ENCODE peak calls at places on chromosomes 4 and X, in seven cellular contexts. J is choroid plexus epithelial cell, G is foreskin fibroblast, X is OCI-LY7, R is uterus, K is adrenal gland, D is fibroblast of the aortic adventitia. B is an unnamed sample.

GRCh38 chr4:160848901-160849735 is 1314.7 kb downstream of the FSTL5 start:
- DNase-seq in J (peak), G (no peak), X (no peak), R (no peak), K (no peak), D (no peak), B (no peak)

GRCh38 chr4:104989363-104989762 is 157.3 kb upstream of the TET2 start:
- DNase-seq in J (peak), G (no peak), X (no peak), R (peak), K (no peak), D (peak), B (no peak)

GRCh38 chrX:72121381-72121780 is 10.3 kb downstream of the RTL5 start:
- DNase-seq in J (peak), G (peak), X (no peak), R (peak), K (peak), D (peak), B (no peak)

GRCh38 chr4:84855774-84856173 is 110.7 kb downstream of the WDFY3 start:
- DNase-seq in J (no peak), G (no peak), X (no peak), R (no peak), K (no peak), D (no peak), B (peak)

GRCh38 chrX:86946569-86946968 is 571.0 kb upstream of the KLHL4 start:
- DNase-seq in J (peak), G (no peak), X (peak), R (no peak), K (peak), D (peak), B (no peak)

GRCh38 chr4:6107886-6108285 is 89.7 kb upstream of the C4orf50 start:
- DNase-seq in J (no peak), G (no peak), X (no peak), R (no peak), K (no peak), D (no peak), B (no peak)

GRCh38 chr4:3410401-3411135 is 31.2 kb upstream of the HGFAC start:
- DNase-seq in J (no peak), G (no peak), X (no peak), R (no peak), K (peak), D (no peak), B (peak)

GRCh38 chrX:39869846-39870601 is 227.7 kb downstream of the BCOR start:
- DNase-seq in J (peak), G (peak), X (no peak), R (no peak), K (no peak), D (peak), B (no peak)

GRCh38 chr4:41072021-41072777 is 142.1 kb downstream of the APBB2 start:
- DNase-seq in J (no peak), G (no peak), X (no peak), R (no peak), K (no peak), D (no peak), B (peak)

GRCh38 chrX:76253432-76253831 is 80.6 kb downstream of the PBDC1 start:
- DNase-seq in J (peak), G (peak), X (peak), R (peak), K (peak), D (peak), B (peak)

GRCh38 chr4:85391011-85391410 is 83.9 kb upstream of the ARHGAP24 start:
- DNase-seq in J (no peak), G (no peak), X (no peak), R (no peak), K (no peak), D (no peak), B (no peak)

DNA sequence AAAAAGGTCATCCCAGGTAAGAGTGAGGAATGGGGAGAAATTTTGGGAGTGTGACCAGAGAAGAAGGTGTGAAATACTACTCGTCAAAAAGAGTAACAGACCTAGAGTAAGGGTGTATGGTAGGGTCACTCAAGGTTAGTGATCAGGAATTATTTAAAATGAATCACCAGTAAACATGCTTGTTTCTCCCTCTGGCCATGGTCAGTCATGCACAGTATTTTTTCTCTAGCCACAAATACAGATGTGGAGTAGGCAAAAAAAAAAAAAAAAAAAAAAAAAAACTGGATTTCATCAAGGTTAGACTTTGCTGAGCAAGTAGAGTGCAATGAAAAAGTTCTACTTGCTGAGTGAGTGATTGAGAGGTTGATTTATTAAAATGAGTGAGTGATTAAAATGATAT is 34.2 kb upstream of the SLIT2 start:
- DNase-seq in J (no peak), G (no peak), X (no peak), R (no peak), K (no peak), D (no peak), B (no peak)
- TF ChIP-seq CTCF in J (no peak), G (no peak), X (no peak), R (no peak), K (no peak), D (no peak), B (no peak)

GRCh38 chr4:10875144-10875799 is 190.7 kb upstream of the CLNK start:
- DNase-seq in J (no peak), G (no peak), X (no peak), R (no peak), K (no peak), D (no peak), B (no peak)

GRCh38 chr4:10879411-10880110 is 195.0 kb upstream of the CLNK start:
- DNase-seq in J (peak), G (peak), X (no peak), R (no peak), K (no peak), D (peak), B (no peak)

GRCh38 chr4:10872833-10873517 is 188.4 kb upstream of the CLNK start:
- DNase-seq in J (no peak), G (no peak), X (no peak), R (no peak), K (no peak), D (peak), B (no peak)

GRCh38 chr4:10873809-10874208 is 189.2 kb upstream of the CLNK start:
- DNase-seq in J (no peak), G (no peak), X (no peak), R (no peak), K (no peak), D (no peak), B (no peak)

DNA sequence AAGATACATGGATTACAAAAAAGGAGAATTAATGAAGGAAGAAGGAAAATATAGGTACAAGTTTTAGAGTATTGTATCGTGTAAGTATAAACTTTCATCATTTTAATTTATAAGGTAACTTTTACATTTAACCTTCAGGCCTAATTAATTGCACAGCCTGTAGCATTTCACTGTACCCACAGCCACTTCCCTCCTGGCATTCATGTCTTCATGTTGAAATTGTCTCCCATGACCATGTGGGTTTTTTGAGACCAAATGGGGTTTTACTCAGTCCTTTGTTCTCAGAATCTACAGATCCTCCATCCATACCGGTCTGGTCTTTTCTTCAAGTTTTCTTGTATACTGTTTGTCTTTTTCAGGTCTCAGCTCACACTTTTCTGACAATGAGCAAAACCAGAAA is 194.3 kb upstream of the CLNK start:
- DNase-seq in J (no peak), G (no peak), X (no peak), R (no peak), K (no peak), D (no peak), B (no peak)
- TF ChIP-seq CTCF in J (no peak), G (no peak), X (no peak), R (no peak), K (no peak), D (no peak), B (no peak)

DNA sequence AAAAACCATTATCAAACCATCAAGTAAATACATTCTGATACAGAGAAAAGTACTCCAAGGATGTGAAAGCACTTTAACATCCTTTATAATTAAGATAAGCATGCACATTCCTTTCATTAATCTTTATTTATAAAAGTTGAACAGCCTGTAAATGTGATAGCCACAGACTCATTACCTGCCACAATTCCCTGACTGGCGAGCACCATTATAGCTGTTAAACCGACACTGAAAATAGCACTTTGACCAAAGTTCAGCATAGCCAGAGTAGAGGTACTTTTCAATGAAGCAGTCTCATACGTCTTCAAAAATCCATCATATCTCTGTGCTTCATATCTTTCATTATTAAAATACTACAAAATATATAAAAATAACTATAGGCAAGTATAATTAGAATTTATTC is 84.7 kb downstream of the ABCB7 start:
- DNase-seq in J (no peak), G (no peak), X (no peak), R (no peak), K (no peak), D (no peak), B (no peak)
- TF ChIP-seq CTCF in J (no peak), G (no peak), X (no peak), R (no peak), K (no peak), D (no peak), B (no peak)

GRCh38 chrX:131626681-131627296 is 82.9 kb downstream of the OR13H1 start:
- DNase-seq in J (peak), G (no peak), X (no peak), R (no peak), K (no peak), D (peak), B (no peak)
- TF ChIP-seq CTCF in J (no peak), G (peak), X (no peak), R (no peak), K (no peak), D (peak), B (no peak)

DNA sequence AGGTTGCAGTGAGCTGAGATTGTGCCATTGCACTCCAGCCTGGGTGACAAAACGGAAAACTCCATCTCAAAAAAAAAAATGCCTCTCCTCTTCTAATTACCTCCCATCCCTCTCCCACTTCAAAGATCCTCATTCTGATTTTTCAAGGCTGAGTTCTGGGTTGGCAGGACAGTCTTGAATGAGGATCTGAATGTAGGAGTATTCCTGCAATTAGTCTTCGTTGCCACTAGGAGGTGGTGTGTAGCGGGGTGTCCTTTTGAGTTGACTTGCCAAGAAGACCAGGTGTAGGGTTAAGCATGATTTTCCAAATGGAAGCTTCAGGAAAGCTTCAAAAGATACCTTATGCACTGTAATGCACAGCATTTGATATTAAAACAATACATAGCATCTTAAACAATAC is 169.9 kb downstream of the ASMT start:
- DNase-seq in J (no peak), G (no peak), X (no peak), R (no peak), K (no peak), D (no peak), B (no peak)
- TF ChIP-seq CTCF in J (no peak), G (no peak), X (peak), R (no peak), K (no peak), D (no peak), B (peak)

DNA sequence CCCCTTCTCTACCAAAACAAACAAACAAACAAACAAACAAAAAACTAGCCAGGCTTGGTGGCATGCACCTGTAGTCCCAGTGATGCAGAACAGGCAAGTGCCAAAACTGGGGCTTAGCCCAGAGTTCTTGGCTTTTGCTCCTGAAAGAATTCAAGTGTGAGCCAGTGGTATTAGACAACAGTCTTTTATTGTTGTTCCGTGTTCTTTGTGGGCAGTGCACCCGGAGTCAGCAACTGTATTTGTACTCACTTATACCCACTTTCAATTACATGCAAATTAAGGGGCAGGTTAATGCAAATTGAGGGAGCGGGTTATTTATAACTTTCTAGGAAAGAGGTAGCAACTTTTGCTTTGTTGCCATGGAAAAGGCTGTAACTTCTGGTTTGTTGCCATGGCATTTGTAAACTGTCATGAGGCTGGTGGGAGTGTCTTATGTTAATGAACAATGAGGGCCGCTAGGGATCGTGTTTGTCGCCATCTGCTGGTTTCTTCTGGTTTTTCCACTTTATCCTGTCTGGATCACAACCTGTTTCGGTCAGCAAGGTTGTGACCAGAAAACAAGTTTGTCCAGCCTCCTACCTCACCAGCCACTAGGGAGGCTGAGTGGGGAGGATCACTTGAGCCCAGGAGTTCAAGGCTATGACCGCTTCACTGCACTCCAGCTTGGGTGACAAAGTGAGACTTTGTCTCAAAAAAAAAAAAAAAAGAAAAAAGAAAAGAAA is 88.8 kb upstream of the ESX1 start:
- DNase-seq in J (peak), G (peak), X (peak), R (peak), K (peak), D (peak), B (peak)
- TF ChIP-seq CTCF in J (peak), G (peak), X (peak), R (peak), K (peak), D (peak), B (peak)

GRCh38 chrX:21382715-21383114 is 8.5 kb downstream of the CNKSR2 start:
- DNase-seq in J (peak), G (no peak), X (no peak), R (no peak), K (no peak), D (peak), B (no peak)
- TF ChIP-seq CTCF in J (peak), G (no peak), X (peak), R (no peak), K (peak), D (peak), B (peak)

DNA sequence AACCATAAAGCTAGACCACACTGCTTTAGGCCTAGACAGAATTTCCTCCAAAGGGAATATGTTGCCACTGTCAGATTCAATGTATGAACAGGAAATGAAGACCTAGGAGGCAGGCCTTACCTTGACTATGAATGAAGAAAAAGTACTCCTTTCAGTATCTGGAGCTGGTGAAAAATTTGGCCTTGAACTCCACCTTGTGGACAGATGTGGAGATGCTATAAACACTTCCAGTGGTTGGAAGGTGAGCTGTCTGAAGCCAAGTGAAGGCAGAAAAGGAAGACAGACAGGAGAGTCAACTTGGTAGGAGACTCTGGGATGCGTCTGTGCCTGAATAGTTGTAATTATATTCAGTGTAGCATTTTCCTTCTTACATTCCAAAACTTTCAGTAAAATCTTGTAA is 17.2 kb downstream of the SPIN3 start:
- DNase-seq in J (peak), G (no peak), X (peak), R (peak), K (peak), D (peak), B (no peak)
- TF ChIP-seq CTCF in J (peak), G (peak), X (peak), R (peak), K (peak), D (peak), B (peak)

DNA sequence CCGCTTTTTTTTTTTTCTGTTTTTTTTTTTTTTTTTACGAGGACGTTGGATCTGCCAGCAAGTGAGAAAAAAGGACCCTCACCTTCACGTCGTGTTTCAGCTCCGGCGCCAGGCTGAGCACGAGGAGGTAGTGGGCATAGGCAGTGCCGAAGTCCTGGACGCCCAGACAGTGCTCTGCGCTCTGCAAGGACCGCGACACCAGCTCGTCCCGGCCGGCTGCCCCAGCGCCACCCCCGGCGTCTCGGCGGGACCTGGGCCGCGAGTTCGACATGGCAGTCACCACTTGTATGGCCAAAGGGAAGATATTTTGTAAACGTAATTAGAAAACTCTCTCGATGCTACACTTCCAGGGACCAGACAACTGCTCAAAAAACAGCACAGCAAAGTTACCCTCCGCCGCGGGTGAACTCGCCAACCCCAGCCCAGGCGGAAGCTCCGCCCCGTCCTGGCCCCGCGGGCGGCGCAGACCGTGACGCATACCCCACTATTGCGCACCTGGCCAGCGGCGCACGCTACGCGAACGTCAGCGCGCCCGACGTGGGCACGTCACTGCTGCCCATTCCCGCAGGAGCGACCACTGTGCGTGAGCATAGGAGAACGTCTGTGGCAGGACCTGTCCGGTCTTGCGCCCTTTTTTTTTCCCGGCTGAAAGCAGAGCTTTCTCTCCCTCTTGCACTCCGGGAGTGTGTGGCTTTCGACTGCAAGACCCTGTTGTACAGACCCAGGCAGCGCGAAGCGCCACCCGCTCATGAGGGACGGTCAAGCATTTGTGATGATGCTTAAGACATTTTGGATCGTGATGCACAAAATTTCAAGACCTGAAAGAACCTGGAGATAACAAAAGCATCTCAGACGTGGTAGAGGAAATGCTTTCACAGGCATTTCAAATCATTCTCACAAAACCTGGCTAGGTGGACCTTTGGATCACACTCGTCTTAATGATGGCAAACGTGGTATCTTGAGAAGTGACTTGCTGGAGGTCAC is at the start of gene PRMT9:
- DNase-seq in J (peak), G (peak), X (peak), R (peak), K (peak), D (peak), B (peak)
- TF ChIP-seq CTCF in J (no peak), G (no peak), X (no peak), R (no peak), K (no peak), D (no peak), B (no peak)